ENCODE peak calls at places on chromosomes 16 and 17, in nine cellular contexts. One of them, this sample, is unnamed. For H3K4me1 and H3K27me3, the result is how much of the 10 kb centered on the place peaks cover.

GRCh38 chr17:76279742-76280287 is 14.7 kb downstream of the UBALD2 start:
- DNase-seq in adipocyte: no peak
- DNase-seq in GM23338: no peak
- DNase-seq in stomach: no peak
- DNase-seq in esophagus muscularis mucosa: no peak
- DNase-seq in HCT116: no peak
- DNase-seq in pancreas: peak
- DNase-seq in CD8-positive, alpha-beta T cell: no peak
- DNase-seq in A673: no peak
- DNase-seq in this sample: no peak

GRCh38 chr17:3907483-3908216 is 8.6 kb downstream of the P2RX1 start:
- DNase-seq in adipocyte: no peak
- DNase-seq in GM23338: no peak
- DNase-seq in stomach: no peak
- DNase-seq in esophagus muscularis mucosa: no peak
- DNase-seq in HCT116: no peak
- DNase-seq in pancreas: no peak
- DNase-seq in CD8-positive, alpha-beta T cell: no peak
- DNase-seq in A673: no peak
- DNase-seq in this sample: no peak

GRCh38 chr17:50884354-50885311 is 18.5 kb upstream of the TOB1 start:
- DNase-seq in adipocyte: no peak
- DNase-seq in GM23338: no peak
- DNase-seq in stomach: peak
- DNase-seq in esophagus muscularis mucosa: no peak
- DNase-seq in HCT116: no peak
- DNase-seq in pancreas: no peak
- DNase-seq in CD8-positive, alpha-beta T cell: no peak
- DNase-seq in A673: no peak
- DNase-seq in this sample: no peak

GRCh38 chr17:77372444-77373297 is 231.9 kb downstream of the SEC14L1 start:
- DNase-seq in adipocyte: peak
- DNase-seq in GM23338: peak
- DNase-seq in stomach: peak
- DNase-seq in esophagus muscularis mucosa: no peak
- DNase-seq in HCT116: no peak
- DNase-seq in pancreas: peak
- DNase-seq in CD8-positive, alpha-beta T cell: peak
- DNase-seq in A673: peak
- DNase-seq in this sample: peak

GRCh38 chr17:67718325-67718941 is 697 bp downstream of the NOL11 start:
- DNase-seq in adipocyte: peak
- DNase-seq in GM23338: peak
- DNase-seq in stomach: no peak
- DNase-seq in esophagus muscularis mucosa: no peak
- DNase-seq in HCT116: no peak
- DNase-seq in pancreas: no peak
- DNase-seq in CD8-positive, alpha-beta T cell: no peak
- DNase-seq in A673: peak
- DNase-seq in this sample: no peak

GRCh38 chr16:3182608-3183444 is 5.2 kb upstream of the OR1F1 start:
- DNase-seq in adipocyte: peak
- DNase-seq in GM23338: peak
- DNase-seq in stomach: peak
- DNase-seq in esophagus muscularis mucosa: no peak
- DNase-seq in HCT116: no peak
- DNase-seq in pancreas: peak
- DNase-seq in CD8-positive, alpha-beta T cell: peak
- DNase-seq in A673: peak
- DNase-seq in this sample: no peak

GRCh38 chr17:2438823-2439222 is 38.0 kb upstream of the MNT start:
- DNase-seq in adipocyte: peak
- DNase-seq in GM23338: no peak
- DNase-seq in stomach: no peak
- DNase-seq in esophagus muscularis mucosa: no peak
- DNase-seq in HCT116: no peak
- DNase-seq in pancreas: no peak
- DNase-seq in CD8-positive, alpha-beta T cell: no peak
- DNase-seq in A673: no peak
- DNase-seq in this sample: no peak

GRCh38 chr16:22375117-22375962 is 921 bp upstream of the CDR2 start:
- DNase-seq in adipocyte: peak
- DNase-seq in GM23338: peak
- DNase-seq in stomach: no peak
- DNase-seq in esophagus muscularis mucosa: no peak
- DNase-seq in HCT116: no peak
- DNase-seq in pancreas: no peak
- DNase-seq in CD8-positive, alpha-beta T cell: no peak
- DNase-seq in A673: no peak
- DNase-seq in this sample: no peak

GRCh38 chr16:74216319-74216718 is 80.3 kb upstream of the PSMD7 start:
- DNase-seq in adipocyte: peak
- DNase-seq in GM23338: no peak
- DNase-seq in stomach: no peak
- DNase-seq in esophagus muscularis mucosa: peak
- DNase-seq in HCT116: no peak
- DNase-seq in pancreas: no peak
- DNase-seq in CD8-positive, alpha-beta T cell: no peak
- DNase-seq in A673: no peak
- DNase-seq in this sample: no peak

GRCh38 chr17:64449545-64449944 is 630 bp downstream of the MILR1 start:
- DNase-seq in adipocyte: peak
- DNase-seq in GM23338: no peak
- DNase-seq in stomach: no peak
- DNase-seq in esophagus muscularis mucosa: no peak
- DNase-seq in HCT116: no peak
- DNase-seq in pancreas: no peak
- DNase-seq in CD8-positive, alpha-beta T cell: no peak
- DNase-seq in A673: no peak
- DNase-seq in this sample: no peak

GRCh38 chr17:30113213-30113612 is 3.4 kb upstream of the NSRP1 start:
- DNase-seq in adipocyte: no peak
- DNase-seq in GM23338: no peak
- DNase-seq in stomach: peak
- DNase-seq in esophagus muscularis mucosa: peak
- DNase-seq in HCT116: no peak
- DNase-seq in pancreas: no peak
- DNase-seq in CD8-positive, alpha-beta T cell: no peak
- DNase-seq in A673: peak
- DNase-seq in this sample: no peak

GRCh38 chr16:85935957-85936760 is 37.2 kb downstream of the IRF8 start:
- DNase-seq in adipocyte: no peak
- DNase-seq in GM23338: no peak
- DNase-seq in stomach: no peak
- DNase-seq in esophagus muscularis mucosa: no peak
- DNase-seq in HCT116: no peak
- DNase-seq in pancreas: no peak
- DNase-seq in CD8-positive, alpha-beta T cell: peak
- DNase-seq in A673: no peak
- DNase-seq in this sample: peak

GRCh38 chr17:30379303-30380105 is 777 bp downstream of the CPD start:
- DNase-seq in adipocyte: peak
- DNase-seq in GM23338: peak
- DNase-seq in stomach: peak
- DNase-seq in esophagus muscularis mucosa: no peak
- DNase-seq in HCT116: no peak
- DNase-seq in pancreas: peak
- DNase-seq in CD8-positive, alpha-beta T cell: peak
- DNase-seq in A673: peak
- DNase-seq in this sample: no peak

GRCh38 chr17:79033046-79033616 is 9.2 kb downstream of the C1QTNF1 start:
- DNase-seq in adipocyte: no peak
- DNase-seq in GM23338: no peak
- DNase-seq in stomach: no peak
- DNase-seq in esophagus muscularis mucosa: no peak
- DNase-seq in HCT116: no peak
- DNase-seq in pancreas: no peak
- DNase-seq in CD8-positive, alpha-beta T cell: no peak
- DNase-seq in A673: no peak
- DNase-seq in this sample: no peak
- H3K4me3 ChIP-seq in adipocyte: no peak
- H3K4me3 ChIP-seq in GM23338: no peak
- H3K4me3 ChIP-seq in stomach: no peak
- H3K4me3 ChIP-seq in esophagus muscularis mucosa: no peak
- H3K4me3 ChIP-seq in HCT116: no peak
- H3K4me3 ChIP-seq in pancreas: no peak
- H3K4me3 ChIP-seq in CD8-positive, alpha-beta T cell: no peak
- H3K4me3 ChIP-seq in A673: no peak
- H3K4me3 ChIP-seq in this sample: no peak

DNA sequence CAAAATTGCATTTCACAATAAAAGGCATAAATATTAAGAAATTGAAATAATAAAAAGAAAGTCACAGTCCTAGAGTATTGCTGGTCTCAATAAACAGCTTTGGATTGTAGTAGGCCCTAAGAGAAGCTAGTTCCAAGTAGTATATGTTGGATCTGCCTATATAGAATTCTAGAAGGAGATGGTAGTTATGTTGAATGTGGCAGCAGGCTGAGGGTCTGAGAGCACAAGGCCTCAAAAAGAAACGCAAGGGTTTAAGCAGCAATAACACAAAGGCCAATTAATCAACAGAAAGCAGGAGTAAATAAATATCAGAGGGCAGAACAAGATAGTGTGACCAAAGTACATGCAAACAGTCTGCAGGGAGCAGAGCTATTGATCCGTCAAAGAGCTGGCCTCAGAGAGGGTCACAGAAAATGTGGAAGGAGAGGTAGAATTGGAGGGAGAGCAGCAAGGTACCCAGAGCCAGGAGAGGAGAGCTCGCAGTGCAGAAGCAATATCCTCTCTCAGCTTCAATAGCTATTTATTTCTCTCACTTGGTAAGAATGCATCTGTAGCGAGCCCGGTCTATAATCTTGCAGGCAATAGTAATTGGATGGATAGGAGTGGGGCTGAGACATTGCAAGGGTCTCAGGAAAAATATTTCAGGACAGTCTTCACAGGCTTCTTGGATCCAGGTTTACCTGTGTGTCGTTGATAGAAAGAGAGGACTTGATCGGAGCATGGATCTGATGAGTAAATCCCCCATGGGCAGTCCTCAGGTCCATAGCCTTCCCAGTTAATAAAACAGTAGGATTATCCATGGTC is 25.1 kb upstream of the MED13 start:
- DNase-seq in adipocyte: no peak
- DNase-seq in GM23338: no peak
- DNase-seq in stomach: no peak
- DNase-seq in esophagus muscularis mucosa: no peak
- DNase-seq in HCT116: no peak
- DNase-seq in pancreas: no peak
- DNase-seq in CD8-positive, alpha-beta T cell: no peak
- DNase-seq in A673: no peak
- DNase-seq in this sample: no peak
- H3K4me1 ChIP-seq in adipocyte: under half
- H3K4me1 ChIP-seq in GM23338: under half
- H3K4me1 ChIP-seq in stomach: under half
- H3K4me1 ChIP-seq in esophagus muscularis mucosa: under half
- H3K4me1 ChIP-seq in HCT116: under half
- H3K4me1 ChIP-seq in pancreas: under half
- H3K4me1 ChIP-seq in CD8-positive, alpha-beta T cell: under half
- H3K4me1 ChIP-seq in A673: under half
- H3K4me1 ChIP-seq in this sample: under half

GRCh38 chr17:39618956-39619785 is 7.6 kb upstream of the PPP1R1B start:
- DNase-seq in adipocyte: no peak
- DNase-seq in GM23338: no peak
- DNase-seq in stomach: no peak
- DNase-seq in esophagus muscularis mucosa: no peak
- DNase-seq in HCT116: no peak
- DNase-seq in pancreas: no peak
- DNase-seq in CD8-positive, alpha-beta T cell: no peak
- DNase-seq in A673: no peak
- DNase-seq in this sample: no peak
- H3K27me3 ChIP-seq in adipocyte: under half
- H3K27me3 ChIP-seq in GM23338: half or more
- H3K27me3 ChIP-seq in stomach: under half
- H3K27me3 ChIP-seq in esophagus muscularis mucosa: under half
- H3K27me3 ChIP-seq in HCT116: under half
- H3K27me3 ChIP-seq in pancreas: under half
- H3K27me3 ChIP-seq in CD8-positive, alpha-beta T cell: under half
- H3K27me3 ChIP-seq in A673: under half
- H3K27me3 ChIP-seq in this sample: under half

GRCh38 chr17:39153541-39154111 is 2.2 kb upstream of the PLXDC1 start:
- DNase-seq in adipocyte: peak
- DNase-seq in GM23338: peak
- DNase-seq in stomach: peak
- DNase-seq in esophagus muscularis mucosa: peak
- DNase-seq in HCT116: peak
- DNase-seq in pancreas: peak
- DNase-seq in CD8-positive, alpha-beta T cell: peak
- DNase-seq in A673: peak
- DNase-seq in this sample: peak

GRCh38 chr17:39152134-39152884 is 872 bp upstream of the PLXDC1 start:
- DNase-seq in adipocyte: no peak
- DNase-seq in GM23338: no peak
- DNase-seq in stomach: no peak
- DNase-seq in esophagus muscularis mucosa: no peak
- DNase-seq in HCT116: peak
- DNase-seq in pancreas: no peak
- DNase-seq in CD8-positive, alpha-beta T cell: peak
- DNase-seq in A673: no peak
- DNase-seq in this sample: no peak

GRCh38 chr17:39150104-39150634 is 1.3 kb downstream of the PLXDC1 start:
- DNase-seq in adipocyte: no peak
- DNase-seq in GM23338: no peak
- DNase-seq in stomach: no peak
- DNase-seq in esophagus muscularis mucosa: no peak
- DNase-seq in HCT116: no peak
- DNase-seq in pancreas: no peak
- DNase-seq in CD8-positive, alpha-beta T cell: peak
- DNase-seq in A673: no peak
- DNase-seq in this sample: no peak

GRCh38 chr17:39151680-39152058 is 232 bp upstream of the PLXDC1 start:
- DNase-seq in adipocyte: no peak
- DNase-seq in GM23338: no peak
- DNase-seq in stomach: no peak
- DNase-seq in esophagus muscularis mucosa: no peak
- DNase-seq in HCT116: no peak
- DNase-seq in pancreas: no peak
- DNase-seq in CD8-positive, alpha-beta T cell: no peak
- DNase-seq in A673: no peak
- DNase-seq in this sample: no peak

DNA sequence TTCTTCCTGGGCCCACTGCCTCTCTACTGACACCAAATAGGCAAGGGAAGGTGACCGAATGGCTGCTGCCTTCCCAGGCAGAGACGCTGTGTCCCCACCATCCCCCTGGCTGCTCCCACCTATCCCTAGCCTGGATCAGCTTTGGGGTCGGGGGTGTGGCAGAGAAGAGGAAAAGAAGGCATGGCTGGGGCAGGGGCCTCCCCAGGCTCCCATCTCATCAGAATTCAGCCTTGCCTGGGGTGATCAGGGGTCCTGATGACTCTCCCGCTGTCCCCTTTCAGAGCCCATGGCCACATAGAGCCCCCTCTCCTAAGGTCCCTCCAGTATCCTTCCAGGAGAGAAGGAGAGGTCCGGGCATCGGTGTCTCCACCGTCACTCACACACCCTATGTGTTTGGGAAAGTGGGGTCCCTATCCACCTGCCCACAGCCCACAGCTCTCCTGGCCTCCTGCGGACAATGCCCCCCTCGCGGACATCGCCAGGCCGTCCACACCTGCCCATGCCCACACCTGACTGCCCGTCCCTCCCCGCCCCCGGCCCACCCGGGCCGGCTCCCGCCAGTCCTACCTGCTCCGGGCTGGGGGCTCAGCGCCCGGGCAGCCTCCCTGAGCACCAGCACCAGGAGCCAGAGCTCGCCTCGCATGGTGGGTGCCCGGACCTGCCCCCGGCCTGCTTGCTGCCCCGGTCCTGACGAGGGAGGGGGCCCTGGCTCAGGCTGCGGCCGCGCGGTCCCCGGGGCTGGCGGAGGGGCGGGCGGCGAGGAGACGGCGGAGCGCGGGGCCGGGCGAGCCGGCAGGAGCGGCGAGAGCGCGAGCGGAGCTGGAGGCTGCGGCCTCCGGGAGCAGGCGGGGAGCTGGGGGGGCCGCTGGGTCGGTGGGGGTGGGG is at the start of gene PLXDC1:
- DNase-seq in adipocyte: peak
- DNase-seq in GM23338: no peak
- DNase-seq in stomach: no peak
- DNase-seq in esophagus muscularis mucosa: no peak
- DNase-seq in HCT116: no peak
- DNase-seq in pancreas: no peak
- DNase-seq in CD8-positive, alpha-beta T cell: peak
- DNase-seq in A673: no peak
- DNase-seq in this sample: no peak
- H3K4me3 ChIP-seq in adipocyte: peak
- H3K4me3 ChIP-seq in GM23338: peak
- H3K4me3 ChIP-seq in stomach: peak
- H3K4me3 ChIP-seq in esophagus muscularis mucosa: peak
- H3K4me3 ChIP-seq in HCT116: peak
- H3K4me3 ChIP-seq in pancreas: peak
- H3K4me3 ChIP-seq in CD8-positive, alpha-beta T cell: peak
- H3K4me3 ChIP-seq in A673: peak
- H3K4me3 ChIP-seq in this sample: peak

This sample was measured in effector memory CD4-positive, alpha-beta T cell.